ENCODE peak calls at places on chromosomes 1 and 21, in seven cellular contexts. I is GM12892, H is GM23338, N is endothelial cell of umbilical vein, W is breast epithelium, K is transverse colon, M is stomach. T is an unnamed sample.
A peak's percentile ranks its signal among the peaks of the same experiment; 100 is the strongest.

GRCh38 chr1:183586455-183586854 is 3.8 kb downstream of the NCF2 start:
- DNase-seq in I (no peak), M (no peak), H (no peak), K (no peak), N (no peak), W (no peak), T (no peak)

GRCh38 chr1:208523007-208523406 is 278.8 kb upstream of the PLXNA2 start:
- DNase-seq in W (no peak), M (no peak), H (no peak), I (no peak), K (no peak), N (no peak), T (no peak)

GRCh38 chr1:71843023-71843422 is 439.3 kb downstream of the NEGR1 start:
- DNase-seq in H (no peak), W (no peak), K (no peak), I (no peak), M (no peak), N (no peak), T (no peak)

GRCh38 chr21:16193758-16194606 is 464.2 kb downstream of the USP25 start:
- DNase-seq in M (peak; percentile 31), N (peak; percentile 91), H (peak; percentile 77), K (peak; percentile 12), W (no peak), I (no peak), T (no peak)

GRCh38 chr1:184160236-184160635 is 108.7 kb downstream of the TSEN15 start:
- DNase-seq in N (peak; percentile 9), I (no peak), H (no peak), W (no peak), M (no peak), K (no peak), T (no peak)

GRCh38 chr1:109425391-109425790 is 857 bp downstream of the PSMA5 start:
- DNase-seq in K (no peak), N (no peak), M (no peak), I (peak; percentile 23), W (no peak), H (peak; percentile 8), T (no peak)

GRCh38 chr1:50968021-50968883 is 1.8 kb upstream of the CDKN2C start:
- DNase-seq in H (peak; percentile 92), K (peak; percentile 92), W (peak; percentile 87), M (peak; percentile 91), N (peak; percentile 94), I (peak; percentile 76), T (peak; percentile 98)

GRCh38 chr1:205571747-205572146 is 60.1 kb downstream of the ELK4 start:
- DNase-seq in N (no peak), K (peak; percentile 3), M (peak; percentile 15), W (no peak), H (no peak), I (no peak), T (no peak)

GRCh38 chr1:114032271-114033218 is 53.3 kb downstream of the OLFML3 start:
- DNase-seq in W (no peak), N (no peak), I (no peak), K (no peak), M (no peak), H (peak; percentile 35), T (no peak)

GRCh38 chr1:53552146-53552940 is 93.1 kb downstream of the DMRTB1 start:
- DNase-seq in H (peak; percentile 42), K (no peak), I (no peak), N (no peak), M (no peak), W (peak; percentile 45), T (no peak)

GRCh38 chr1:248094884-248095283 is at the start of gene OR2L13:
- DNase-seq in I (no peak), N (no peak), K (no peak), H (no peak), M (no peak), W (no peak), T (no peak)

GRCh38 chr1:68178821-68179490 is 53.4 kb downstream of the WLS start:
- DNase-seq in K (no peak), H (no peak), N (peak; percentile 85), W (no peak), I (no peak), M (no peak), T (no peak)

GRCh38 chr1:234842726-234843641 is 233.0 kb upstream of the IRF2BP2 start:
- DNase-seq in I (peak; percentile 47), K (no peak), H (no peak), W (no peak), N (no peak), M (no peak), T (peak; percentile 34)

GRCh38 chr1:32733573-32734321 is 31.2 kb upstream of the SYNC start:
- DNase-seq in M (no peak), K (no peak), W (no peak), H (peak; percentile 70), I (no peak), N (no peak), T (no peak)

GRCh38 chr1:90924982-90925381 is 96.9 kb downstream of the ZNF644 start:
- DNase-seq in H (peak; percentile 89), W (no peak), K (no peak), I (no peak), M (no peak), N (no peak), T (no peak)

GRCh38 chr1:234604726-234605492 is 5.1 kb downstream of the IRF2BP2 start:
- DNase-seq in W (no peak), I (no peak), M (no peak), K (no peak), H (no peak), N (peak; percentile 49), T (no peak)

GRCh38 chr1:25757846-25758185 is 42.2 kb upstream of the SELENON start:
- DNase-seq in M (no peak), K (no peak), H (peak; percentile 32), N (no peak), I (no peak), W (no peak), T (no peak)

GRCh38 chr1:163307479-163308171 is 14.1 kb upstream of the NUF2 start:
- DNase-seq in H (no peak), N (no peak), K (no peak), I (no peak), M (no peak), W (no peak), T (no peak)

GRCh38 chr1:110846861-110847260 is 26.1 kb upstream of the CD53 start:
- DNase-seq in N (no peak), K (no peak), I (no peak), H (no peak), M (no peak), W (no peak), T (no peak)

GRCh38 chr1:110850145-110850544 is 22.8 kb upstream of the CD53 start:
- DNase-seq in I (no peak), K (no peak), M (no peak), W (no peak), N (no peak), H (no peak), T (no peak)

GRCh38 chr1:110856410-110856809 is 16.5 kb upstream of the CD53 start:
- DNase-seq in I (no peak), H (no peak), M (no peak), N (no peak), W (no peak), K (no peak), T (no peak)

DNA sequence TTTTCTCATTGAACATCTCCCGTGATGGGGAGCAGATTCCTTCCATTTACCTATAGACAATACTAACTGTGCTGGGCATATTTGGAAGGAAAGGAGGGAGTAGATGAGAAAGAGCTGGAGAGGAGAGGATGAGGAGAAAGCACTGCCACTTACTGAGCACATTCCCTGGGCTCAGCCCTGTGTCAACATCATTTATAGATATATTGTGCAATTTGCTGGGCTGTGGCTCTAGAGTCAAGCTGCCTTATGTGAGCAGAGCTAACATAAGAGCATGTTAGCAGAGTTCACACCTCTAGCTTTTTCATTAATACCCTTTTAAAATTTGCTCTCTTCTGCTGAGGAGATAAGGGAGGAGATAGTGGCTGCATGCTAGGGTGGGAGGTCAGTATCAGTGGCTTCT is 22.3 kb upstream of the CD53 start:
- DNase-seq in H (no peak), W (no peak), I (no peak), M (no peak), N (no peak), K (no peak), T (no peak)
- TF ChIP-seq POLR2AphosphoS5 in H (no peak), W (no peak), I (no peak), M (no peak), N (no peak), K (no peak), T (no peak)

GRCh38 chr1:54558434-54559030 is 10.5 kb downstream of the ACOT11 start:
- DNase-seq in M (no peak), W (no peak), H (no peak), K (no peak), N (no peak), I (no peak), T (no peak)

GRCh38 chr1:54559771-54560231 is 11.8 kb downstream of the ACOT11 start:
- DNase-seq in K (no peak), M (no peak), W (no peak), I (no peak), N (no peak), H (no peak), T (no peak)

GRCh38 chr1:54556110-54556509 is 8.1 kb downstream of the ACOT11 start:
- DNase-seq in W (no peak), H (no peak), N (no peak), M (no peak), K (no peak), I (no peak), T (no peak)

GRCh38 chr1:54559111-54559548 is 11.1 kb downstream of the ACOT11 start:
- DNase-seq in N (no peak), H (no peak), K (no peak), I (no peak), M (no peak), W (no peak), T (no peak)

DNA sequence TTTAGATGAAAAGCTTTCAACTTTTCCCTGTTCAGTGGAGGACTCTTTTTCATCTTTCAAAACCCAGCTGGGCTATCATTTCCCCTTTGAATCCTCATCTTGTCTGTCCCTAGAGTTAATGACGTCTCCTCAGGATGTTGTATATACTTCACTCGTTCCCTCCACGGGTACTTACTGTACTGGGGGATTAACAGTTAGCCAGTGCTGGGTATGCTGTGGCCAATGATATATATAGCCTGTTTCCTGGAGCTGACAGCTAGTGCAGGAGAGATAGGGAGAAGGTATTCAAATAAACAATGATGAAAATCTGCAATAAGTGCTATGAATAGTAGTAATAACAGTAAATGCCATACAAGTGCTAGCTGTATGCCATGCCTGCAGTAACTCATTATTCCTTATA is 9.9 kb downstream of the ACOT11 start:
- DNase-seq in M (no peak), I (no peak), W (no peak), H (no peak), K (no peak), N (peak; percentile 30), T (no peak)
- TF ChIP-seq POLR2AphosphoS5 in M (no peak), I (no peak), W (no peak), H (no peak), K (no peak), N (no peak), T (no peak)

DNA sequence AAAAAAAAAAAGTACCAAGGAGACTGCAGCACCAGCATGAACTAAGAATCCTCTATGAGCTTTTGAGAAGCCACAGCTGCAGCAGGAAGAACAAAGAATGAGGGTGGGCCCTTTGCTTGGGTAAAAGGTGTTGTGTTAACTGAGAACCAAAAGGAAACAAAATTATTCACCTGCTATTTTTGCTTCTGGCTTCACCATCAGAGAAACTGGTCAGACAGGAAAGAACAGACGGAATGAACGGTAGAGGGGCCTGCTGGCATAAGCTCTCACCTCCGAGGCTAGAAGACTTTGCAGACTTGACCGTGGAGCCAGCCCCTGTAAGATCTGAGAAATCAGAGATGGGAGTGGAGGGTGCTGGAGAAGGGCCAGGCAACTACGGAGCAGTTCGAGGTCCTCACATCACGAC is 27.6 kb downstream of the IL10RB start:
- DNase-seq in N (no peak), I (no peak), K (no peak), W (no peak), M (no peak), H (no peak), T (no peak)
- TF ChIP-seq POLR2AphosphoS5 in N (no peak), I (no peak), K (no peak), W (no peak), M (no peak), H (no peak), T (no peak)

GRCh38 chr1:64890699-64891439 is 75.5 kb downstream of the JAK1 start:
- DNase-seq in M (no peak), I (no peak), K (no peak), N (peak; percentile 18), W (no peak), H (no peak), T (peak; percentile 54)
- TF ChIP-seq POLR2AphosphoS5 in M (no peak), I (no peak), K (no peak), N (no peak), W (no peak), H (no peak), T (no peak)